ENCODE peak calls at places on chromosomes 7 and 10, in five cellular contexts. S is astrocyte of the spinal cord, G is AG10803, K is gastrocnemius medialis, D is fibroblast of mammary gland. L is an unnamed sample.

GRCh38 chr7:102004229-102004628 is 186.8 kb downstream of the CUX1 start:
- DNase-seq in S (no peak), G (peak; percentile 16), K (no peak), D (no peak), L (no peak)

GRCh38 chr7:27129729-27130539 is 623 bp downstream of the HOXA4 start:
- DNase-seq in S (no peak), G (peak; percentile 37), K (peak; percentile 26), D (no peak), L (peak; percentile 76)

GRCh38 chr10:103181244-103181643 is 11.8 kb downstream of the NT5C2 start:
- DNase-seq in S (no peak), G (no peak), K (no peak), D (no peak), L (no peak)

GRCh38 chr7:2872296-2872874 is 28.3 kb upstream of the GNA12 start:
- DNase-seq in S (no peak), G (peak; percentile 33), K (no peak), D (no peak), L (no peak)

GRCh38 chr7:104010052-104010909 is 20.8 kb upstream of the RELN start:
- DNase-seq in S (no peak), G (no peak), K (no peak), D (no peak), L (no peak)

GRCh38 chr7:106372121-106372520 is 87.3 kb upstream of the NAMPT start:
- DNase-seq in S (no peak), G (peak; percentile 12), K (no peak), D (peak; percentile 76), L (no peak)

GRCh38 chr7:107551936-107552335 is 11.8 kb downstream of the COG5 start:
- DNase-seq in S (no peak), G (peak; percentile 13), K (no peak), D (peak; percentile 33), L (no peak)

GRCh38 chr10:104928733-104929132 is 287.6 kb downstream of the SORCS3 start:
- DNase-seq in S (no peak), G (no peak), K (no peak), D (no peak), L (no peak)

GRCh38 chr10:120948889-120949382 is 97.8 kb downstream of the WDR11 start:
- DNase-seq in S (peak; percentile 65), G (peak; percentile 57), K (no peak), D (peak; percentile 57), L (peak; percentile 90)

GRCh38 chr10:13633689-13634088 is 46.9 kb downstream of the PRPF18 start:
- DNase-seq in S (peak; percentile 90), G (peak; percentile 85), K (peak; percentile 41), D (peak; percentile 92), L (no peak)

GRCh38 chr7:22278660-22279059 is 78.3 kb downstream of the RAPGEF5 start:
- DNase-seq in S (no peak), G (no peak), K (no peak), D (no peak), L (no peak)

GRCh38 chr10:65470986-65471385 is 1454.8 kb upstream of the LRRTM3 start:
- DNase-seq in S (no peak), G (no peak), K (no peak), D (no peak), L (no peak)

GRCh38 chr10:118246340-118247247 is 95.5 kb downstream of the FAM204A start:
- DNase-seq in S (no peak), G (no peak), K (no peak), D (no peak), L (no peak)

GRCh38 chr7:46764100-46764941 is 817.6 kb downstream of the TNS3 start:
- DNase-seq in S (peak; percentile 98), G (peak; percentile 96), K (peak; percentile 65), D (peak; percentile 98), L (no peak)

GRCh38 chr10:43943119-43943824 is 294.6 kb upstream of the ZNF32 start:
- DNase-seq in S (no peak), G (no peak), K (no peak), D (no peak), L (peak; percentile 24)

GRCh38 chr7:98204670-98205069 is 6.6 kb upstream of the BHLHA15 start:
- DNase-seq in S (no peak), G (no peak), K (no peak), D (no peak), L (no peak)

GRCh38 chr7:98205162-98205845 is 5.9 kb upstream of the BHLHA15 start:
- DNase-seq in S (no peak), G (no peak), K (no peak), D (no peak), L (no peak)

GRCh38 chr7:98203964-98204605 is 7.2 kb upstream of the BHLHA15 start:
- DNase-seq in S (no peak), G (no peak), K (no peak), D (no peak), L (no peak)

GRCh38 chr7:98202367-98203195 is 8.7 kb upstream of the BHLHA15 start:
- DNase-seq in S (no peak), G (no peak), K (no peak), D (no peak), L (no peak)

DNA sequence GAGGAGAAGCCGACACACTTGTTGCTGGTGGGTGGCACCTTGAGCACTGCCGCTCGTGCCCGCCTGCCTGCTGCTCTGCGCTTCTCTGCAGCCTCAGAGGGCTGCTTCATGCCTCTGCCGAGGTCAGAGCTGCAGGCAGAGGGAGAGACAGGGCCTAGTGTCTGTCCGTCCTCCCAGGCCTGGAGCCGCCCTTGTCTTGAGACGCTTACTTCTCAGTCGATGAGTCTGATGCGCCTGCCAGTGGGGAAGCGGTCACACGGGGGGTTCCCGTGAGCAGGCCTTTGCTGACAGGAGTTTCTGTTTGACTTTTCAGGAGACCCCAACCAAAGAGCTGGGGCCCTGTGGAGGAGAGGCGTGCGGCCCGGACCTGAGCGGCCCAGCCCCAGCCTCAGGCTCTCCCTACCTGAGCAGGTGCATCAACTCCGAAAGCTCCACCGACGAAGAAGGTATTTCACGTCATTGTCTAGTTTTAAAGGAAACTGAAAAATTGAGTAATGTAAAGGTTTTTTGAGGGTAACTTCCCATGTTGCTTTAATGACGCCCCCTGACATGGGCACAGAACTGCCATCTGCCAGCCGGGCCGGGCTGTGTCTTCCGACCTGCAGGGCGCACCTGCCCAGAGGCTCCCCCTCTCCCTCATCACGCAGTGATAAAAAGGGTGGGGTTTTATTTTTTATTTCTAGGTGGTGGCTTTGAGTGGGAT is 7.8 kb upstream of the BHLHA15 start:
- DNase-seq in S (no peak), G (no peak), K (no peak), D (no peak), L (no peak)
- TF ChIP-seq CTCF in S (no peak), G (no peak), K (no peak), D (no peak), L (no peak)

DNA sequence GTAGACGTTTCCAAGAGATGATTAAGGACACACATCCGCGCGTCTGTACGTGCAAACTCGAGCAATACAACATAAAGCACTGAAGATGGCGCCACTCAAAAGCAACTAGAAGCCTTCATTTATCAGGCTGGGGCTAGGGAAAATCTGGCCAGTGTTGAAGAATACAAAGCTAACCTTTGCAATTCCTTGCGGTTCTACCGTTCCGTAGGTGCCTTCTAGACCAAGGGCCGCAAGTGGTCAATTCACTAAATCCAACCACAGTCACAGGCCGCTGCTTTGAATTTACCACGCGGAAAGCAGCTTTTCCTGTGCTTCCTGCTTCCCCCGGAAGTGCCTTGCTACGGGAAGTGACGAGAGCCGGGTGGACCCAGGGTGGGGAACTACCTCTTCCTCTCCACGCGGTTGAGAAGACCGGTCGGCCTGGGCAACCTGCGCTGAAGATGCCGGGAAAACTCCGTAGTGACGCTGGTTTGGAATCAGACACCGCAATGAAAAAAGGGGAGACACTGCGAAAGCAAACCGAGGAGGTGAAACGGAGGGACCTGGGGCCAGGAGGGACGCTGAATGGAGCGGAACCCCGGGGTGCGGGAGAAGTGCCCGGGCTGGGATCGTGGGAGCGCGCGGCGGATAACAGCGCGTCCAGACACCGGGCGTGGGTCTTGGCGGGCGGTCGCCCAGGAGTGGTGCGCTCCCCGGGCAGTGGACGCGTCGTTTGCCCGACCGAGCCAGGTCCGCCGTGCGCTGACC is at the start of gene DDX21:
- DNase-seq in S (peak; percentile 93), G (peak; percentile 89), K (peak; percentile 83), D (peak; percentile 92), L (peak; percentile 87)
- TF ChIP-seq CTCF in S (peak; percentile 58), G (peak; percentile 72), K (peak; percentile 47), D (peak; percentile 66), L (peak; percentile 78)

DNA sequence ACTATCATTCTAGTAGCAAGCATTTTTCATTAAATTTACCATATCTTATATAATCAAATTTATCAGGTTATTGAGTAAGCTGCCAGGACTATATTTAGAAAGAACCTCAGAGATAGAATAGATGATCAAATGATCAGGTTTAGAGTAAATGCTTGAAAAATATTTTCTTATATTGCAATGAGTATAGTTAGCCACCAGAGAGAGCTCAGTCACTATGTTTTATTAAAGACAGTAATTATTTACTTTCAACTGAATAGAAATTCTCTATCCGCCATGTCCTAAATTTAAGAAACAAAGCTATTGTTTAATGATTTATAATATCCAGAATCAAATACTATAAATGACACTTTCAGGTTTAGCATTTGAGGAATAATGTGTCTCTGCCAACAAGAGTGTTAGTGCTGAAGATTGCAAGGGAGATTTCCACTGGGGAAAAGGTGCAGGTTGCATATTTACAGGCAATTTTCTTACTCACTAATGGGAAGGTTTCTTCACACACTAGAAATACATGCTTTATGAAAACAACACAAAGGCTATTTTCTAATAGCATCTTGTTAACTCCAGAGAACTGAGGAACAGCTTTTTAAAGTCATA is 184.7 kb downstream of the DGKB start:
- DNase-seq in S (peak; percentile 42), G (peak; percentile 33), K (no peak), D (peak; percentile 40), L (no peak)
- TF ChIP-seq CTCF in S (peak; percentile 45), G (peak; percentile 71), K (peak; percentile 45), D (peak; percentile 54), L (peak; percentile 82)

GRCh38 chr10:69636626-69637550 is 6.8 kb downstream of the FAM241B start:
- DNase-seq in S (no peak), G (no peak), K (no peak), D (no peak), L (no peak)
- TF ChIP-seq CTCF in S (peak; percentile 34), G (peak; percentile 10), K (no peak), D (peak; percentile 12), L (peak; percentile 21)

DNA sequence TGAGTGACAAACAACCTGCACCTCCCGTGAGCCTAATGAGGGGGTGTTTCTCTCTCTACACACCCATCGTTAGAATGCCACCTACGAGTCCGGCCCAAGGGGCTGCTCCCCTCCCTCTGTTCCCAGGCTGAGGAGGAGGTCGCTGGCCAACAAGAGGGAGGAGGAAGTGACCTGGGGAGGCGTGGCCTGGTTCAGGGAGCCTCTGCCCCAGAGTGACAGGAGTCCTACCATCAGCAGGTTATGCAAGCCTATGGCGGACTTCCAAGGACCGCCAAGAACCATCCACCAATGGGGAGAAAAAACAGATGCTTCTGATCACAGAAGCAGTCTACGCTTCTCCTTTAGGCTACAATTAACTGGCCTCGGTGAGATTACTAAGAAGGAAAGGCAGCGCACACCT is 12.3 kb upstream of the EGFR start:
- DNase-seq in S (no peak), G (no peak), K (no peak), D (no peak), L (no peak)
- TF ChIP-seq CTCF in S (no peak), G (no peak), K (no peak), D (no peak), L (no peak)

DNA sequence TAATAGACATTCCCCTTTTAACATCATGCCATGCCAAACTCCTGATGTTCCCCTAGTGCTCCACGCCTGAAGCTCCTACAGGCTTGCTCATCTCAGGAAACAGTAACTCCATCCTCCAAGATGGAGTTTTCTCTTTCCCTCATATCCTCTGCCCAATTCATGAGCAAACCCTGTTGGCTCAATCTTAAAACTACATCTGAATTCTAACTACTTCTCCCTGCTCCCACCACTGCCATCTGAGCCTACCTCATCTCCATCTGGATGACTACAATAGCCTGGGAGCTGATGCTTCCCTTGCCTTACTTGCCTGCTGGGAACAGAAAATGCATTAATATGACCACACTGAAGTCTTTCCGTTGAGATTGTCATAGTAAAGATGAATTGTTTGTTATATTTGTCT is 271.7 kb upstream of the MKLN1 start:
- DNase-seq in S (no peak), G (no peak), K (no peak), D (peak; percentile 18), L (no peak)
- TF ChIP-seq CTCF in S (no peak), G (no peak), K (no peak), D (no peak), L (no peak)